ENCODE peak calls at places on chromosomes 4 and X, in ten cellular contexts. One of them, this sample, is unnamed.

GRCh38 chr4:54541426-54542118 is 116.2 kb upstream of the KIT start:
- DNase-seq in iris pigment epithelial cell: peak
- DNase-seq in T-helper 1 cell: no peak
- DNase-seq in germinal center: no peak
- DNase-seq in mucosa of gallbladder: no peak
- DNase-seq in DMS153: no peak
- DNase-seq in mucosa of descending colon: no peak
- DNase-seq in C1 segment of cervical spinal cord: no peak
- DNase-seq in posterior cingulate gyrus: no peak
- DNase-seq in NCI-H1930: no peak
- DNase-seq in this sample: no peak

GRCh38 chr4:137253949-137254348 is 278.3 kb downstream of the PCDH18 start:
- DNase-seq in iris pigment epithelial cell: peak
- DNase-seq in T-helper 1 cell: no peak
- DNase-seq in germinal center: no peak
- DNase-seq in mucosa of gallbladder: no peak
- DNase-seq in DMS153: no peak
- DNase-seq in mucosa of descending colon: no peak
- DNase-seq in C1 segment of cervical spinal cord: no peak
- DNase-seq in posterior cingulate gyrus: no peak
- DNase-seq in NCI-H1930: no peak
- DNase-seq in this sample: no peak

GRCh38 chrX:66164470-66164869 is 423 bp downstream of the HEPH start:
- DNase-seq in iris pigment epithelial cell: no peak
- DNase-seq in T-helper 1 cell: no peak
- DNase-seq in germinal center: no peak
- DNase-seq in mucosa of gallbladder: no peak
- DNase-seq in DMS153: no peak
- DNase-seq in mucosa of descending colon: no peak
- DNase-seq in C1 segment of cervical spinal cord: no peak
- DNase-seq in posterior cingulate gyrus: no peak
- DNase-seq in NCI-H1930: no peak
- DNase-seq in this sample: no peak

GRCh38 chrX:1172496-1172895 is 40.0 kb downstream of the CRLF2 start:
- DNase-seq in iris pigment epithelial cell: no peak
- DNase-seq in T-helper 1 cell: no peak
- DNase-seq in germinal center: no peak
- DNase-seq in mucosa of gallbladder: no peak
- DNase-seq in DMS153: no peak
- DNase-seq in mucosa of descending colon: no peak
- DNase-seq in C1 segment of cervical spinal cord: no peak
- DNase-seq in posterior cingulate gyrus: no peak
- DNase-seq in NCI-H1930: no peak
- DNase-seq in this sample: no peak

GRCh38 chrX:150525061-150525919 is 43.1 kb upstream of the MTM1 start:
- DNase-seq in iris pigment epithelial cell: no peak
- DNase-seq in T-helper 1 cell: no peak
- DNase-seq in germinal center: no peak
- DNase-seq in mucosa of gallbladder: no peak
- DNase-seq in DMS153: no peak
- DNase-seq in mucosa of descending colon: no peak
- DNase-seq in C1 segment of cervical spinal cord: peak
- DNase-seq in posterior cingulate gyrus: peak
- DNase-seq in NCI-H1930: no peak
- DNase-seq in this sample: no peak

GRCh38 chr4:88533088-88533790 is 9.7 kb upstream of the PYURF start:
- DNase-seq in iris pigment epithelial cell: peak
- DNase-seq in T-helper 1 cell: no peak
- DNase-seq in germinal center: no peak
- DNase-seq in mucosa of gallbladder: no peak
- DNase-seq in DMS153: no peak
- DNase-seq in mucosa of descending colon: no peak
- DNase-seq in C1 segment of cervical spinal cord: no peak
- DNase-seq in posterior cingulate gyrus: no peak
- DNase-seq in NCI-H1930: no peak
- DNase-seq in this sample: no peak

GRCh38 chr4:16642897-16643296 is 255.5 kb downstream of the LDB2 start:
- DNase-seq in iris pigment epithelial cell: no peak
- DNase-seq in T-helper 1 cell: no peak
- DNase-seq in germinal center: no peak
- DNase-seq in mucosa of gallbladder: no peak
- DNase-seq in DMS153: no peak
- DNase-seq in mucosa of descending colon: no peak
- DNase-seq in C1 segment of cervical spinal cord: no peak
- DNase-seq in posterior cingulate gyrus: no peak
- DNase-seq in NCI-H1930: no peak
- DNase-seq in this sample: no peak

GRCh38 chr4:30789219-30789671 is 69.1 kb downstream of the PCDH7 start:
- DNase-seq in iris pigment epithelial cell: no peak
- DNase-seq in T-helper 1 cell: no peak
- DNase-seq in germinal center: no peak
- DNase-seq in mucosa of gallbladder: peak
- DNase-seq in DMS153: no peak
- DNase-seq in mucosa of descending colon: no peak
- DNase-seq in C1 segment of cervical spinal cord: no peak
- DNase-seq in posterior cingulate gyrus: no peak
- DNase-seq in NCI-H1930: no peak
- DNase-seq in this sample: no peak

GRCh38 chr4:20916106-20916505 is 215.8 kb downstream of the PACRGL start:
- DNase-seq in iris pigment epithelial cell: peak
- DNase-seq in T-helper 1 cell: peak
- DNase-seq in germinal center: no peak
- DNase-seq in mucosa of gallbladder: no peak
- DNase-seq in DMS153: no peak
- DNase-seq in mucosa of descending colon: no peak
- DNase-seq in C1 segment of cervical spinal cord: no peak
- DNase-seq in posterior cingulate gyrus: no peak
- DNase-seq in NCI-H1930: no peak
- DNase-seq in this sample: no peak

GRCh38 chrX:2550288-2551020 is 49.7 kb upstream of the DHRSX start:
- DNase-seq in iris pigment epithelial cell: no peak
- DNase-seq in T-helper 1 cell: no peak
- DNase-seq in germinal center: no peak
- DNase-seq in mucosa of gallbladder: no peak
- DNase-seq in DMS153: peak
- DNase-seq in mucosa of descending colon: no peak
- DNase-seq in C1 segment of cervical spinal cord: no peak
- DNase-seq in posterior cingulate gyrus: no peak
- DNase-seq in NCI-H1930: no peak
- DNase-seq in this sample: no peak

GRCh38 chr4:185987976-185988627 is 80.9 kb upstream of the TLR3 start:
- DNase-seq in iris pigment epithelial cell: no peak
- DNase-seq in T-helper 1 cell: no peak
- DNase-seq in germinal center: no peak
- DNase-seq in mucosa of gallbladder: no peak
- DNase-seq in DMS153: no peak
- DNase-seq in mucosa of descending colon: no peak
- DNase-seq in C1 segment of cervical spinal cord: no peak
- DNase-seq in posterior cingulate gyrus: no peak
- DNase-seq in NCI-H1930: no peak
- DNase-seq in this sample: no peak

GRCh38 chrX:63754141-63754859 is 30.7 kb downstream of the ARHGEF9 start:
- DNase-seq in iris pigment epithelial cell: peak
- DNase-seq in T-helper 1 cell: peak
- DNase-seq in germinal center: peak
- DNase-seq in mucosa of gallbladder: no peak
- DNase-seq in DMS153: no peak
- DNase-seq in mucosa of descending colon: peak
- DNase-seq in C1 segment of cervical spinal cord: peak
- DNase-seq in posterior cingulate gyrus: no peak
- DNase-seq in NCI-H1930: no peak
- DNase-seq in this sample: peak

GRCh38 chr4:1012031-1012739 is 759 bp downstream of the FGFRL1 start:
- DNase-seq in iris pigment epithelial cell: peak
- DNase-seq in T-helper 1 cell: no peak
- DNase-seq in germinal center: no peak
- DNase-seq in mucosa of gallbladder: no peak
- DNase-seq in DMS153: no peak
- DNase-seq in mucosa of descending colon: peak
- DNase-seq in C1 segment of cervical spinal cord: no peak
- DNase-seq in posterior cingulate gyrus: no peak
- DNase-seq in NCI-H1930: no peak
- DNase-seq in this sample: peak

GRCh38 chr4:8267077-8267476 is 2.5 kb upstream of the HTRA3 start:
- DNase-seq in iris pigment epithelial cell: peak
- DNase-seq in T-helper 1 cell: peak
- DNase-seq in germinal center: peak
- DNase-seq in mucosa of gallbladder: peak
- DNase-seq in DMS153: no peak
- DNase-seq in mucosa of descending colon: peak
- DNase-seq in C1 segment of cervical spinal cord: no peak
- DNase-seq in posterior cingulate gyrus: no peak
- DNase-seq in NCI-H1930: no peak
- DNase-seq in this sample: no peak

GRCh38 chrX:36974896-36975295 is 33.3 kb upstream of the FAM47C start:
- DNase-seq in iris pigment epithelial cell: no peak
- DNase-seq in T-helper 1 cell: no peak
- DNase-seq in germinal center: no peak
- DNase-seq in mucosa of gallbladder: no peak
- DNase-seq in DMS153: no peak
- DNase-seq in mucosa of descending colon: no peak
- DNase-seq in C1 segment of cervical spinal cord: no peak
- DNase-seq in posterior cingulate gyrus: no peak
- DNase-seq in NCI-H1930: peak
- DNase-seq in this sample: no peak

GRCh38 chr4:169150806-169151205 is 120.0 kb downstream of the SH3RF1 start:
- DNase-seq in iris pigment epithelial cell: peak
- DNase-seq in T-helper 1 cell: no peak
- DNase-seq in germinal center: no peak
- DNase-seq in mucosa of gallbladder: no peak
- DNase-seq in DMS153: no peak
- DNase-seq in mucosa of descending colon: no peak
- DNase-seq in C1 segment of cervical spinal cord: no peak
- DNase-seq in posterior cingulate gyrus: no peak
- DNase-seq in NCI-H1930: no peak
- DNase-seq in this sample: no peak

GRCh38 chr4:136637071-136637777 is 895.1 kb downstream of the PCDH18 start:
- DNase-seq in iris pigment epithelial cell: peak
- DNase-seq in T-helper 1 cell: no peak
- DNase-seq in germinal center: no peak
- DNase-seq in mucosa of gallbladder: no peak
- DNase-seq in DMS153: no peak
- DNase-seq in mucosa of descending colon: no peak
- DNase-seq in C1 segment of cervical spinal cord: no peak
- DNase-seq in posterior cingulate gyrus: no peak
- DNase-seq in NCI-H1930: no peak
- DNase-seq in this sample: no peak

GRCh38 chrX:105651052-105651451 is 171.3 kb upstream of the NRK start:
- DNase-seq in iris pigment epithelial cell: no peak
- DNase-seq in T-helper 1 cell: no peak
- DNase-seq in germinal center: no peak
- DNase-seq in mucosa of gallbladder: no peak
- DNase-seq in DMS153: no peak
- DNase-seq in mucosa of descending colon: no peak
- DNase-seq in C1 segment of cervical spinal cord: no peak
- DNase-seq in posterior cingulate gyrus: no peak
- DNase-seq in NCI-H1930: no peak
- DNase-seq in this sample: no peak

GRCh38 chr4:140176735-140177134 is 22.8 kb upstream of the MAML3 start:
- DNase-seq in iris pigment epithelial cell: peak
- DNase-seq in T-helper 1 cell: no peak
- DNase-seq in germinal center: no peak
- DNase-seq in mucosa of gallbladder: no peak
- DNase-seq in DMS153: no peak
- DNase-seq in mucosa of descending colon: no peak
- DNase-seq in C1 segment of cervical spinal cord: no peak
- DNase-seq in posterior cingulate gyrus: no peak
- DNase-seq in NCI-H1930: no peak
- DNase-seq in this sample: no peak

GRCh38 chr4:81885016-81885415 is 413.3 kb upstream of the RASGEF1B start:
- DNase-seq in iris pigment epithelial cell: no peak
- DNase-seq in T-helper 1 cell: no peak
- DNase-seq in germinal center: no peak
- DNase-seq in mucosa of gallbladder: no peak
- DNase-seq in DMS153: no peak
- DNase-seq in mucosa of descending colon: no peak
- DNase-seq in C1 segment of cervical spinal cord: no peak
- DNase-seq in posterior cingulate gyrus: no peak
- DNase-seq in NCI-H1930: no peak
- DNase-seq in this sample: no peak

GRCh38 chr4:39998659-39999345 is 21.1 kb upstream of the PDS5A start:
- DNase-seq in iris pigment epithelial cell: no peak
- DNase-seq in T-helper 1 cell: no peak
- DNase-seq in germinal center: no peak
- DNase-seq in mucosa of gallbladder: no peak
- DNase-seq in DMS153: no peak
- DNase-seq in mucosa of descending colon: no peak
- DNase-seq in C1 segment of cervical spinal cord: no peak
- DNase-seq in posterior cingulate gyrus: no peak
- DNase-seq in NCI-H1930: no peak
- DNase-seq in this sample: no peak

GRCh38 chr4:142274137-142274536 is 572.0 kb downstream of the INPP4B start:
- DNase-seq in iris pigment epithelial cell: peak
- DNase-seq in T-helper 1 cell: no peak
- DNase-seq in germinal center: no peak
- DNase-seq in mucosa of gallbladder: no peak
- DNase-seq in DMS153: no peak
- DNase-seq in mucosa of descending colon: no peak
- DNase-seq in C1 segment of cervical spinal cord: no peak
- DNase-seq in posterior cingulate gyrus: no peak
- DNase-seq in NCI-H1930: no peak
- DNase-seq in this sample: no peak

GRCh38 chrX:48520976-48521352 is 644 bp upstream of the EBP start:
- DNase-seq in iris pigment epithelial cell: no peak
- DNase-seq in T-helper 1 cell: peak
- DNase-seq in germinal center: no peak
- DNase-seq in mucosa of gallbladder: no peak
- DNase-seq in DMS153: peak
- DNase-seq in mucosa of descending colon: no peak
- DNase-seq in C1 segment of cervical spinal cord: no peak
- DNase-seq in posterior cingulate gyrus: no peak
- DNase-seq in NCI-H1930: peak
- DNase-seq in this sample: no peak

GRCh38 chr4:127732623-127733199 is 2.5 kb downstream of the SLC25A31 start:
- DNase-seq in iris pigment epithelial cell: peak
- DNase-seq in T-helper 1 cell: no peak
- DNase-seq in germinal center: peak
- DNase-seq in mucosa of gallbladder: no peak
- DNase-seq in DMS153: peak
- DNase-seq in mucosa of descending colon: no peak
- DNase-seq in C1 segment of cervical spinal cord: no peak
- DNase-seq in posterior cingulate gyrus: no peak
- DNase-seq in NCI-H1930: peak
- DNase-seq in this sample: no peak

This sample was measured in T-cell.